ENCODE peak calls at places on chromosomes 6 and 20, in nine cellular contexts. P is psoas muscle, K is heart left ventricle, R is AG04450, F is left ventricle myocardium inferior, Z is heart right ventricle, E is mesenchymal stem cell, I is H9, O is RWPE1. M is an unnamed sample.

GRCh38 chr6:78850621-78851020 is 16.7 kb upstream of the IRAK1BP1 start:
- DNase-seq in P (no peak), K (no peak), R (no peak), F (no peak), Z (no peak), E (no peak), I (no peak), O (no peak), M (no peak)

GRCh38 chr20:57618091-57618765 is 2.0 kb downstream of the ZBP1 start:
- DNase-seq in P (no peak), K (no peak), R (no peak), F (no peak), Z (no peak), E (no peak), I (no peak), O (peak), M (peak)

GRCh38 chr6:121592955-121593665 is 157.7 kb downstream of the GJA1 start:
- DNase-seq in P (no peak), K (no peak), R (no peak), F (no peak), Z (no peak), E (peak), I (no peak), O (no peak), M (no peak)

GRCh38 chr6:135323202-135323668 is 142.1 kb downstream of the MYB start:
- DNase-seq in P (no peak), K (no peak), R (no peak), F (no peak), Z (no peak), E (no peak), I (no peak), O (no peak), M (no peak)

GRCh38 chr20:59671661-59672471 is 67.5 kb downstream of the PHACTR3 start:
- DNase-seq in P (no peak), K (no peak), R (no peak), F (no peak), Z (no peak), E (no peak), I (no peak), O (no peak), M (no peak)

GRCh38 chr20:52342913-52343312 is 151.3 kb upstream of the ZFP64 start:
- DNase-seq in P (no peak), K (no peak), R (no peak), F (no peak), Z (no peak), E (no peak), I (no peak), O (no peak), M (no peak)

GRCh38 chr6:112562348-112563220 is 215.5 kb downstream of the RFPL4B start:
- DNase-seq in P (no peak), K (no peak), R (no peak), F (no peak), Z (no peak), E (peak), I (no peak), O (no peak), M (no peak)

GRCh38 chr20:1882026-1882425 is 13.2 kb upstream of the SIRPA start:
- DNase-seq in P (no peak), K (no peak), R (no peak), F (no peak), Z (no peak), E (no peak), I (no peak), O (no peak), M (no peak)

GRCh38 chr6:35427851-35428321 is 24.3 kb upstream of the FANCE start:
- DNase-seq in P (no peak), K (no peak), R (peak), F (no peak), Z (no peak), E (peak), I (no peak), O (no peak), M (no peak)

GRCh38 chr20:62736407-62737071 is 27.9 kb downstream of the NTSR1 start:
- DNase-seq in P (no peak), K (no peak), R (no peak), F (peak), Z (no peak), E (no peak), I (no peak), O (no peak), M (no peak)

GRCh38 chr6:103820148-103820547 is 1039.6 kb downstream of the HACE1 start:
- DNase-seq in P (no peak), K (no peak), R (no peak), F (no peak), Z (no peak), E (no peak), I (no peak), O (no peak), M (no peak)

GRCh38 chr6:90729057-90729456 is 142.2 kb upstream of the MAP3K7 start:
- DNase-seq in P (no peak), K (no peak), R (no peak), F (no peak), Z (no peak), E (no peak), I (no peak), O (no peak), M (no peak)

GRCh38 chr20:44810391-44811149 is at the start of gene RIMS4:
- DNase-seq in P (no peak), K (no peak), R (no peak), F (no peak), Z (no peak), E (no peak), I (peak), O (no peak), M (no peak)

GRCh38 chr6:105001906-105002305 is 45.0 kb downstream of the LIN28B start:
- DNase-seq in P (no peak), K (no peak), R (no peak), F (no peak), Z (no peak), E (no peak), I (no peak), O (no peak), M (no peak)

GRCh38 chr6:170027111-170028043 is 263.5 kb downstream of the DLL1 start:
- DNase-seq in P (no peak), K (no peak), R (no peak), F (no peak), Z (no peak), E (peak), I (no peak), O (peak), M (peak)

GRCh38 chr20:47354710-47355488 is 1.6 kb downstream of the ZMYND8 start:
- DNase-seq in P (no peak), K (no peak), R (no peak), F (no peak), Z (no peak), E (peak), I (no peak), O (peak), M (no peak)

DNA sequence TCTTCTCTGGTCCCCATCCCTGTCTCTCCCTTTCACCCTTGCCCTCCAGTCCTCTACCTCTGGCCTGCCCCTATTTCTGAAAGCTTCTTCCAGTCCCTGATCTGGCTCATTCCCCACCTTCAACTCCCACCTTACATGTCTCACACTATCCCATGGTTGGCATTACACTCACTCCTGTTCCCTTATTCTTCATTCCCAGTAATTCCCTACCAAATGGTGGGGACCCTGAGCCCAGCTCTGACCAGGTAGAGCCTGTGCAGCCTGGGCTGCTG is 6.4 kb downstream of the TP53INP2 start:
- DNase-seq in P (no peak), K (no peak), R (no peak), F (no peak), Z (no peak), E (no peak), I (no peak), O (no peak), M (no peak)
- H3K27ac ChIP-seq in P (no peak), K (no peak), R (no peak), F (peak), Z (peak), E (no peak), I (no peak), O (peak), M (no peak)

DNA sequence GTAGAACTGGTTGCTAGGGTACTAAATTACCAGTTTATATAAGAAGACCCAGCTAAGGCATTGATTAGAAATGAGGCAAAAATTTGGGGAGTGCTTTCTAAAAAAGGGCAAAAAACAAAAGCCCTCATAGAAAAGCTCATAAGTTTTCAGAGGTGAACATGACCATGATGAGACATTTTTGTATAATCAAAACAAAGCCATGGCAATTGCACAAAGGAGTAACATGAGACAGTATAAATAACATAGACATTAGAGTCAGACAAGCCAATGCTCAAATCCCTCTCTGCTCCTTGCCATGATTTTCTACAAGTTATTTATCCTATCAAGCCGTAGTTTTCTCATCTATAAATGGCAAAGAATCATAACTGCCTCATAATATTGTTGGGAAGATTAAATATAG is 112.2 kb upstream of the ADTRP start:
- DNase-seq in P (no peak), K (no peak), R (no peak), F (no peak), Z (no peak), E (no peak), I (no peak), O (no peak), M (no peak)
- H3K27ac ChIP-seq in P (no peak), K (no peak), R (no peak), F (no peak), Z (no peak), E (no peak), I (no peak), O (no peak), M (no peak)

DNA sequence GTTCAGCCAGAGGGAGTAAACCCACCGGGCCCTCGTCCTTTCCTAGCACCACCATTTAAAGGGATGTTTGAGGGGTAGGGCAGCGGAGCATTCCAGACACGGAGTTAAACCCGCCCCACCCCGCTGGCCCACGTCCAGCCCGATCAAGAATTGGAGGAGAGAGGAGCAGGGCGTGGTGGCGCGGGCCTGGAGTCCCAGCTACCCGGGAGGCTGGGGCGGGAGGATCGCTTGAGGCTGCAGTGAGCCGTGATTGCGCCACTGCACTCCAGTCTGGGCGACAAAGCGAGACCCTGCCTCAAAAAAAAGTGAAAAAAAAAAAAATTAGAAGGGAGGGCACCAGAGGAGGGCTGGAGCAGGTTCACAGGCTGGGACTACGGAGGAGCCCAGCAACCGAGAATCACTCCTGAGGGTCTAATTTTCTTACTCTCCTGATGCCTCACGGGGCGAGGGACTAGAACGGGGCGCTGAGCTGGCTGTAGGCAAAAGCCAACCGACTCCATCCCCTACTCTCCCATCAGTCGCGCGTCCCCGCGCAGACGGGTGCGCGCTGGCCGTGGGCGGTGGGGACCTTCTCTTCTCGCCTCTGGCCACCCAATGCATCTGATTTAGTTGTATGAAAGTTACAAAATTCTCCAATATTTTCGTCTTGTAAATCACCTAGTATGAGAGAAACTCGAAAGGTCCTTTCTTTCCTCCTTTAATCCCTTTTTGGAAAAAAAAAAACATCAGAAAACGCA is 6.1 kb upstream of the HSPA1B start:
- DNase-seq in P (peak), K (peak), R (no peak), F (peak), Z (peak), E (no peak), I (peak), O (peak), M (peak)
- H3K27ac ChIP-seq in P (peak), K (peak), R (peak), F (peak), Z (peak), E (peak), I (no peak), O (peak), M (peak)

GRCh38 chr20:15242773-15243172 is 905.4 kb upstream of the FLRT3 start:
- DNase-seq in P (no peak), K (no peak), R (no peak), F (no peak), Z (no peak), E (no peak), I (no peak), O (no peak), M (no peak)
- H3K27ac ChIP-seq in P (no peak), K (no peak), R (no peak), F (no peak), Z (no peak), E (no peak), I (no peak), O (no peak), M (no peak)

DNA sequence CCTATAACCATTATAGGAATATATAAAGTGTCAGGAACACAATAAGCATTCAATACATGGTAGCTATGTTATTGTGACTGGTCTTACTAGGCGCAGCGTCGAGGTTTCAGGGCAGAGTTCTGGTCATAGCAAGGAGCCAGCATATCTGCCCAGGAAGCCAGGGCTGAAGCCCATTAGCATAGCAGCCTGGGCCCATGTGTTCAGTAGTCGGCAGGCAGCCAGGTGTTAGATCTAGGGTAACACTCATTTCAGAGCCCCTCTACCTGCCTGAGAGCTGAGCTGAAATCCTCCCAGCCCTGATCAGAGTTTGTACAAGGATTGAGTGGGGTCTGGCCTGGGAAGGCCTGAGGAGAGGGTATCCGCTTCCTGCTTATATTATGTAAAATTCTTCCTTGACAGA is 32.1 kb downstream of the C20orf173 start:
- DNase-seq in P (no peak), K (no peak), R (no peak), F (peak), Z (no peak), E (no peak), I (no peak), O (no peak), M (no peak)
- H3K27ac ChIP-seq in P (peak), K (peak), R (no peak), F (peak), Z (peak), E (no peak), I (no peak), O (no peak), M (peak)

M was measured in aorta.